ENCODE peak calls at places on chromosomes 16 and 17, in four cellular contexts. L is A673, T is GM23338, Z is fibroblast of lung. E is an unnamed sample.

GRCh38 chr16:82231021-82231787 is 61.2 kb upstream of the MPHOSPH6 start:
- DNase-seq in L (no peak), T (no peak), Z (no peak), E (no peak)

GRCh38 chr17:69117855-69118758 is 23.6 kb downstream of the ABCA6 start:
- DNase-seq in L (no peak), T (no peak), Z (no peak), E (no peak)

GRCh38 chr16:4244254-4244812 is 2.5 kb upstream of the SRL start:
- DNase-seq in L (peak), T (no peak), Z (no peak), E (no peak)

GRCh38 chr17:29613371-29613837 is 9.3 kb downstream of the CORO6 start:
- DNase-seq in L (no peak), T (peak), Z (peak), E (peak)

GRCh38 chr17:57597531-57598453 is 147.3 kb downstream of the CCDC182 start:
- DNase-seq in L (peak), T (peak), Z (peak), E (peak)

GRCh38 chr17:8468109-8468508 is 32.4 kb downstream of the NDEL1 start:
- DNase-seq in L (no peak), T (no peak), Z (no peak), E (no peak)

GRCh38 chr16:20747030-20747816 is 5.6 kb upstream of the THUMPD1 start:
- DNase-seq in L (no peak), T (peak), Z (no peak), E (peak)

GRCh38 chr17:33142703-33143299 is 150.3 kb downstream of the ASIC2 start:
- DNase-seq in L (peak), T (peak), Z (peak), E (no peak)

GRCh38 chr17:20944014-20944905 is 98.6 kb downstream of the USP22 start:
- DNase-seq in L (no peak), T (peak), Z (no peak), E (peak)

GRCh38 chr16:84874553-84874952 is 54.8 kb downstream of the CRISPLD2 start:
- DNase-seq in L (no peak), T (no peak), Z (no peak), E (no peak)

GRCh38 chr17:6426356-6427101 is 8.4 kb downstream of the AIPL1 start:
- DNase-seq in L (no peak), T (no peak), Z (no peak), E (no peak)

GRCh38 chr16:30927789-30928378 is 4.5 kb downstream of the FBXL19 start:
- DNase-seq in L (peak), T (peak), Z (peak), E (peak)

GRCh38 chr17:65699459-65699858 is 138.0 kb upstream of the AXIN2 start:
- DNase-seq in L (no peak), T (no peak), Z (no peak), E (no peak)

GRCh38 chr16:54627616-54628015 is 303.0 kb upstream of the IRX5 start:
- DNase-seq in L (no peak), T (no peak), Z (peak), E (no peak)

GRCh38 chr17:83064021-83064731 is 15.2 kb upstream of the METRNL start:
- DNase-seq in L (no peak), T (no peak), Z (no peak), E (no peak)

GRCh38 chr17:10156579-10157488 is 41.6 kb downstream of the GAS7 start:
- DNase-seq in L (no peak), T (no peak), Z (no peak), E (no peak)

GRCh38 chr16:3625331-3625730 is 13.9 kb upstream of the SLX4 start:
- DNase-seq in L (no peak), T (no peak), Z (no peak), E (no peak)

GRCh38 chr17:62684179-62684578 is 56.7 kb downstream of the MRC2 start:
- DNase-seq in L (no peak), T (no peak), Z (no peak), E (no peak)

GRCh38 chr17:77320501-77321256 is 179.9 kb downstream of the SEC14L1 start:
- DNase-seq in L (peak), T (no peak), Z (no peak), E (no peak)

GRCh38 chr16:21638573-21638975 is 13.8 kb downstream of the IGSF6 start:
- DNase-seq in L (no peak), T (no peak), Z (peak), E (peak)

GRCh38 chr17:50685691-50686493 is 21.8 kb downstream of the ANKRD40 start:
- DNase-seq in L (no peak), T (no peak), Z (no peak), E (no peak)

GRCh38 chr17:34981538-34982241 is 1.4 kb downstream of the LIG3 start:
- DNase-seq in L (peak), T (no peak), Z (peak), E (no peak)

GRCh38 chr16:68901910-68902309 is 58.6 kb downstream of the TANGO6 start:
- DNase-seq in L (peak), T (peak), Z (peak), E (no peak)

GRCh38 chr17:36861531-36861930 is 75.7 kb upstream of the LHX1 start:
- DNase-seq in L (no peak), T (no peak), Z (no peak), E (no peak)

GRCh38 chr16:66895999-66896398 is 15.7 kb downstream of the PDP2 start:
- DNase-seq in L (no peak), T (no peak), Z (no peak), E (no peak)

GRCh38 chr16:3756113-3756512 is 38.8 kb upstream of the TRAP1 start:
- DNase-seq in L (no peak), T (no peak), Z (no peak), E (no peak)

GRCh38 chr16:56617212-56618085 is 8.1 kb upstream of the MT1E start:
- DNase-seq in L (no peak), T (peak), Z (peak), E (no peak)
- TF ChIP-seq EZH2 in L (no peak), T (peak), Z (no peak), E (no peak)

DNA sequence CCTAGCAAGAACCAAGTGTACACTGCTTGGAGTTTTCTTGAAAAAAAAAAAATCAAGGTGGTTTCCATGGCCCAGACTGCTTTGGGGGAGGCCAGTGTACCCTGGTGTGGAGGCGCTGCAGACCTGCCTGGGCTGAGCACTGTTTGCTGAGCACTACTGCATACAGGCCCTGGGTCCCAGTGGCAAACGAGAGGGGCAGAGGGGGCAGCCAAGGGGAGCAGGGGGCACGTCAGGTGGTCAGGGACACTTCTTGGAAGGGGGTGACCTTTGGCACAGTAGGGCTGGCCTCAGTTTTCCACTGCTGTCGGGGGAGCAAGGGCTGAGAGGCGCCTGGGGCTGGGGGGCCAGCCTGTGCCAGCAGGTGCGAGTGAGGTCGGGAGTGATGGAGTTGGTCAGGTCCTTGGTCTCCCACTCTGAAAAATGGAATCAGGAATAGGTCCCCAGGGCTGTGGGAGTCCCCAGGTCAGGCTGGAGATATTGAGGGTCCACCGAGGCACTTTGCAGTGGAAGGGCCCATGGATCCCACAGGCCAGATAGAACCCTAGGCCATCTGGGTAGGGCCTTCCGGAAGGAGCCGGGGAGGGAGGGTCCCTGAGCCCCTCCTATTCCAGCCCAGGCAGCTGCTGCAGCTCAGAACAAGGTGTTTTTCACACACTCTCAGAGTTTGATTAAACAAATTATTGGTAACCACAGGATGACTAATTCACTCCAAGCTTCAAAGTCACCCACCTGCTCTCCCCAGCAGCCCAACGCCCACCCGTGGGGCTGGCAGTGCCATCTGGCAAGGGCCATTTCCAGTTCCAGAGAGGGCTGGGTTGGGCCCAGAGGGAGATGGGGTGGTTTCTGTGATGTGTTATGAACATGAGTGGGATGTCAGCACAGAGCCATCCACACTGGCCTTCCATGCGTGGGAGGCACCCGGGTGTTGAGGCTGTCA is 3.5 kb downstream of the ZFPM1 start:
- DNase-seq in L (no peak), T (no peak), Z (no peak), E (no peak)
- TF ChIP-seq EZH2 in L (no peak), T (no peak), Z (no peak), E (no peak)

GRCh38 chr17:4966844-4967538 is 626 bp downstream of the SPAG7 start:
- DNase-seq in L (peak), T (peak), Z (peak), E (peak)
- TF ChIP-seq EZH2 in L (no peak), T (no peak), Z (no peak), E (no peak)

DNA sequence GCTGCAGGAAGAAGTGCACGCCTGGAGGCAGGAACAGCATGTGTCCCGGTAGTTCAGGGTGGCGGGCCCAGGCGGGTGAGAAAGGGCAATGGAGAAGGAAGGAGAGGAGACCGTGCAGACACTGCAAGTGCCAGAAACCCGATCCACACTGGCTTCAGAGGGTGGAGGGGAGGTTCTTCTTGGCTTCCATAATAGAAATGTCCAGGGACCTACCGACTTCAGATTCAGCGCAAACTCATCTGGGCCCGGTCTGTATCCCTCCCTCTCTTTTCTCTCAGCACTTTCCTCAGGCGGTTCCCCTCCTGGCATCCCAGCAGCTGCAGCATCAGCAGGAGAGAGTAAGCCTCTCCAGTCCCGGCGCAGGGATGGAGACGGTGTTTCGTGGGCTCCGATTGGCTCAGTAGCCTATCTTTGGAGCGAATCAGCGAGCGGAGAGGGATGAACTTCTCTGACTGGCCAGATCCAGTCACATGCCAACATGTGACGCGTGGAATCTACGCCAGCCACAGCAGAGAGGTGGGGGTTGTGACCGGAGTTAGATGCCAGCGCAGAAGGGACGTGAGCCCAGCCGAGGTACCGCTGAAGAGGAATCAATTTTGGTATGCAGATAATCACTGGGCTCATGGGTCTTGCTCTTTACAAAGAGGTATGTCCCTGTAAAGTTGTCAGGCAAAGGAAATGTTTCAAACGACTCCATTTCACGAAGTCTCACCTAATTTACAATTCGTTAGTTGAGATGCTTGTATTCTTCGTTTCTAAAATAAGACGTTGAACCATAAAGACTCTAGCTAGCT is 1.9 kb upstream of the PRPSAP2 start:
- DNase-seq in L (peak), T (peak), Z (peak), E (peak)
- TF ChIP-seq EZH2 in L (no peak), T (no peak), Z (no peak), E (no peak)

GRCh38 chr17:79799538-79800324 is 2.9 kb upstream of the CBX8 start:
- DNase-seq in L (peak), T (no peak), Z (no peak), E (no peak)
- TF ChIP-seq EZH2 in L (no peak), T (peak), Z (peak), E (peak)

GRCh38 chr17:39599006-39599664 is 8.6 kb downstream of the NEUROD2 start:
- DNase-seq in L (no peak), T (peak), Z (no peak), E (no peak)

GRCh38 chr17:39601758-39602532 is 5.8 kb downstream of the NEUROD2 start:
- DNase-seq in L (no peak), T (no peak), Z (no peak), E (no peak)

GRCh38 chr17:39601010-39601597 is 6.6 kb downstream of the NEUROD2 start:
- DNase-seq in L (no peak), T (peak), Z (no peak), E (no peak)

GRCh38 chr17:39599665-39600468 is 7.9 kb downstream of the NEUROD2 start:
- DNase-seq in L (no peak), T (peak), Z (no peak), E (no peak)

DNA sequence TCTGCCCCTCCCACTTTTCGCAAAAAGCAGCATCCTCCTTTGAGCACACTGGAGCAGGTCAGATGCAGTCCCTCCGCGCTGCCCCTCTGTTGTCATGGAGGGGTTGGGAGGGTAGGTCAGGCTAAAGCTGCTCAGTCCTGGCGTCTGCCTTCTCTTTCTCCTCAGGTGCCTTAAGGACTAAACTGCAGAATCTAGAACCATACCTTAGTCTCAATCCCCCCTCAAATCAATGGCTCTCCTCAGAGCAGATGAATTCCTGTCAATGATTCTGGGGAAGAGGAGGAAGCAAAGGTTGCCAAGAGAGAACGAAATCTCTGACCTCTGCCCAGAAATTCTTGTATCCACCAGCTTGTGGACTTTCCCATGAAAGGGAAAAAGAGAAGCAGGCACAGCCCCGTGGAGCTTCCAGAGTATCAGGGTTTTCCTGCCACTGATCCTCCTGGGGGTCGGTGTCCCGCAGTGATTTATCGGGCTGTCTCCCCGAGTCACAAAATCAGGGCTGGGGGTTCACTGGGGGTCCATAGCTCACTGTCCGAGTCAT is 7.2 kb downstream of the NEUROD2 start:
- DNase-seq in L (no peak), T (no peak), Z (no peak), E (no peak)
- TF ChIP-seq EZH2 in L (no peak), T (peak), Z (no peak), E (no peak)

GRCh38 chr17:43543771-43544575 is 2.2 kb downstream of the ETV4 start:
- DNase-seq in L (no peak), T (peak), Z (no peak), E (peak)

GRCh38 chr17:43546317-43547188 is at the start of gene ETV4:
- DNase-seq in L (peak), T (peak), Z (peak), E (peak)

GRCh38 chr17:43543300-43543699 is 2.8 kb downstream of the ETV4 start:
- DNase-seq in L (no peak), T (peak), Z (no peak), E (no peak)

GRCh38 chr17:43547189-43547550 is 1.0 kb upstream of the ETV4 start:
- DNase-seq in L (no peak), T (no peak), Z (no peak), E (no peak)

GRCh38 chr17:43545383-43545632 is 832 bp downstream of the ETV4 start:
- DNase-seq in L (peak), T (no peak), Z (no peak), E (no peak)
- TF ChIP-seq EZH2 in L (no peak), T (no peak), Z (no peak), E (no peak)

GRCh38 chr17:44075598-44076293 is 5.2 kb downstream of the G6PC3 start:
- DNase-seq in L (no peak), T (no peak), Z (no peak), E (no peak)
- TF ChIP-seq EZH2 in L (no peak), T (no peak), Z (no peak), E (no peak)

DNA sequence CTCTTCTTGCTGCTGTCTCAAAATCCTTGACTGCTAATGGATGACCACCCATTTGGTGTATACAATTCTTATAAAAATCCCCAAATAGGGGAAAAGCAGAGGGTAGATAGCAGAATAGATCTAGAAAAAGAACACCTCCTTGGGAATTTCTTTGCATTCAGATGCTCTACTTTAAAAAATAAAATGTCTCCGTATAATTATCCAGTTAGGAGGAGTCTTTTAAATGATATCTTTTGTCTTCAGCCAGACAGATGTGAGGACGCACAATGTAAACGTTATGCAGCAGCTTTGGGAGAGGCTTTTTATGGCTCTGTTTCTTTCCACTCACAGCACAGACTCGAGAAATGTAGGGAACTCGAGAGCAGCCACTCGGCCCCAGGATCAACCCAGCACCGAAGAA is 300.2 kb downstream of the IRF8 start:
- DNase-seq in L (no peak), T (no peak), Z (no peak), E (no peak)
- TF ChIP-seq EZH2 in L (no peak), T (no peak), Z (no peak), E (no peak)

E was measured in HepG2.